ENCODE peak calls at places on chromosomes 3 and 15, in four cellular contexts. One of them, this sample, is unnamed.

GRCh38 chr3:37138816-37139215 is 35.6 kb downstream of the LRRFIP2 start:
- DNase-seq in posterior cingulate gyrus: no peak
- DNase-seq in Jurkat, Clone E6-1: no peak
- DNase-seq in AG09319: no peak
- DNase-seq in this sample: no peak

GRCh38 chr3:188294823-188295487 is 141.0 kb downstream of the LPP start:
- DNase-seq in posterior cingulate gyrus: no peak
- DNase-seq in Jurkat, Clone E6-1: no peak
- DNase-seq in AG09319: peak
- DNase-seq in this sample: no peak

GRCh38 chr15:59555696-59556095 is 55.9 kb upstream of the GCNT3 start:
- DNase-seq in posterior cingulate gyrus: no peak
- DNase-seq in Jurkat, Clone E6-1: no peak
- DNase-seq in AG09319: no peak
- DNase-seq in this sample: no peak

GRCh38 chr15:50190723-50191122 is 8.7 kb downstream of the SLC27A2 start:
- DNase-seq in posterior cingulate gyrus: no peak
- DNase-seq in Jurkat, Clone E6-1: no peak
- DNase-seq in AG09319: no peak
- DNase-seq in this sample: no peak

GRCh38 chr3:139101396-139101795 is 56.7 kb upstream of the PRR23C start:
- DNase-seq in posterior cingulate gyrus: no peak
- DNase-seq in Jurkat, Clone E6-1: no peak
- DNase-seq in AG09319: no peak
- DNase-seq in this sample: no peak

GRCh38 chr3:9151240-9151639 is 98.2 kb downstream of the SRGAP3 start:
- DNase-seq in posterior cingulate gyrus: no peak
- DNase-seq in Jurkat, Clone E6-1: no peak
- DNase-seq in AG09319: peak
- DNase-seq in this sample: no peak

GRCh38 chr15:89400121-89400996 is 65.7 kb upstream of the POLG start:
- DNase-seq in posterior cingulate gyrus: no peak
- DNase-seq in Jurkat, Clone E6-1: no peak
- DNase-seq in AG09319: no peak
- DNase-seq in this sample: peak

GRCh38 chr3:139388961-139389551 is 391 bp downstream of the COPB2 start:
- DNase-seq in posterior cingulate gyrus: peak
- DNase-seq in Jurkat, Clone E6-1: no peak
- DNase-seq in AG09319: no peak
- DNase-seq in this sample: peak

GRCh38 chr3:63193647-63194046 is 84.5 kb upstream of the SYNPR start:
- DNase-seq in posterior cingulate gyrus: no peak
- DNase-seq in Jurkat, Clone E6-1: peak
- DNase-seq in AG09319: peak
- DNase-seq in this sample: peak

GRCh38 chr15:68589012-68589411 is 10.2 kb downstream of the CORO2B start:
- DNase-seq in posterior cingulate gyrus: no peak
- DNase-seq in Jurkat, Clone E6-1: no peak
- DNase-seq in AG09319: no peak
- DNase-seq in this sample: no peak

GRCh38 chr15:72740202-72740601 is 43.4 kb downstream of the ADPGK start:
- DNase-seq in posterior cingulate gyrus: no peak
- DNase-seq in Jurkat, Clone E6-1: peak
- DNase-seq in AG09319: no peak
- DNase-seq in this sample: no peak

GRCh38 chr15:31409196-31409595 is 82.6 kb downstream of the KLF13 start:
- DNase-seq in posterior cingulate gyrus: no peak
- DNase-seq in Jurkat, Clone E6-1: no peak
- DNase-seq in AG09319: no peak
- DNase-seq in this sample: no peak

GRCh38 chr3:194900886-194901522 is 215.3 kb downstream of the FAM43A start:
- DNase-seq in posterior cingulate gyrus: no peak
- DNase-seq in Jurkat, Clone E6-1: no peak
- DNase-seq in AG09319: no peak
- DNase-seq in this sample: no peak

GRCh38 chr3:111846717-111847116 is 12.3 kb upstream of the PHLDB2 start:
- DNase-seq in posterior cingulate gyrus: no peak
- DNase-seq in Jurkat, Clone E6-1: no peak
- DNase-seq in AG09319: peak
- DNase-seq in this sample: no peak

GRCh38 chr3:148789156-148789555 is 38.5 kb upstream of the CPB1 start:
- DNase-seq in posterior cingulate gyrus: no peak
- DNase-seq in Jurkat, Clone E6-1: no peak
- DNase-seq in AG09319: no peak
- DNase-seq in this sample: peak

GRCh38 chr3:48492461-48493202 is 11.3 kb downstream of the SHISA5 start:
- DNase-seq in posterior cingulate gyrus: no peak
- DNase-seq in Jurkat, Clone E6-1: no peak
- DNase-seq in AG09319: no peak
- DNase-seq in this sample: no peak

GRCh38 chr3:58009026-58009748 is 965 bp downstream of the FLNB start:
- DNase-seq in posterior cingulate gyrus: peak
- DNase-seq in Jurkat, Clone E6-1: no peak
- DNase-seq in AG09319: no peak
- DNase-seq in this sample: peak

GRCh38 chr15:77568960-77569646 is 63.6 kb downstream of the LINGO1 start:
- DNase-seq in posterior cingulate gyrus: no peak
- DNase-seq in Jurkat, Clone E6-1: no peak
- DNase-seq in AG09319: no peak
- DNase-seq in this sample: peak

GRCh38 chr3:116199063-116199462 is 246.2 kb downstream of the LSAMP start:
- DNase-seq in posterior cingulate gyrus: no peak
- DNase-seq in Jurkat, Clone E6-1: no peak
- DNase-seq in AG09319: no peak
- DNase-seq in this sample: no peak

GRCh38 chr3:115666081-115666480 is 42.8 kb downstream of the GAP43 start:
- DNase-seq in posterior cingulate gyrus: no peak
- DNase-seq in Jurkat, Clone E6-1: no peak
- DNase-seq in AG09319: no peak
- DNase-seq in this sample: no peak

GRCh38 chr3:86990734-86991481 is at the start of gene VGLL3:
- DNase-seq in posterior cingulate gyrus: peak
- DNase-seq in Jurkat, Clone E6-1: peak
- DNase-seq in AG09319: peak
- DNase-seq in this sample: peak

This sample was measured in GM23338.